ENCODE peak calls at places on chromosomes 5 and 9, in eight cellular contexts. B, J, O, Q, E, W, D and Y are unnamed samples.

GRCh38 chr9:14585730-14586473 is 107.3 kb downstream of the ZDHHC21 start:
- DNase-seq in J (no peak), B (no peak), W (no peak), E (no peak), D (no peak), Q (peak), O (no peak), Y (no peak)

GRCh38 chr5:124655943-124656459 is 90.4 kb downstream of the ZNF608 start:
- DNase-seq in E (no peak), Q (no peak), J (no peak), D (peak), W (no peak), O (no peak), B (peak), Y (peak)

GRCh38 chr5:115816226-115817042 is at the start of gene CDO1:
- DNase-seq in W (peak), D (no peak), J (peak), E (peak), Q (peak), O (peak), B (no peak), Y (no peak)

GRCh38 chr5:75239681-75240080 is 3.0 kb upstream of the ANKRD31 start:
- DNase-seq in E (no peak), Q (no peak), D (no peak), B (no peak), J (no peak), O (no peak), W (no peak), Y (no peak)

GRCh38 chr5:141807732-141808131 is 70.5 kb downstream of the PCDH1 start:
- DNase-seq in Q (no peak), E (no peak), O (no peak), D (no peak), B (no peak), W (no peak), J (no peak), Y (no peak)

GRCh38 chr5:52897238-52897614 is 91.9 kb upstream of the ITGA2 start:
- DNase-seq in B (no peak), O (no peak), Q (no peak), D (no peak), E (no peak), J (no peak), W (no peak), Y (no peak)

GRCh38 chr9:124975131-124975530 is 34.2 kb upstream of the GOLGA1 start:
- DNase-seq in O (no peak), Q (no peak), J (no peak), B (no peak), D (no peak), E (no peak), W (no peak), Y (no peak)

GRCh38 chr9:132901859-132902831 is 23.4 kb downstream of the SPACA9 start:
- DNase-seq in J (peak), Q (peak), E (peak), O (peak), W (peak), B (peak), D (peak), Y (peak)

GRCh38 chr5:168404366-168404765 is 81.9 kb upstream of the RARS1 start:
- DNase-seq in B (no peak), E (no peak), D (no peak), W (no peak), J (no peak), O (no peak), Q (no peak), Y (no peak)

GRCh38 chr5:61002616-61003015 is 57.6 kb downstream of the NDUFAF2 start:
- DNase-seq in B (no peak), D (no peak), Q (no peak), O (no peak), E (no peak), J (no peak), W (no peak), Y (no peak)

GRCh38 chr9:109469646-109470358 is 28.3 kb downstream of the PTPN3 start:
- DNase-seq in D (peak), J (peak), O (peak), B (peak), E (peak), W (peak), Q (peak), Y (peak)

GRCh38 chr5:156396830-156397081 is 69.8 kb downstream of the SGCD start:
- DNase-seq in O (no peak), Q (no peak), J (no peak), D (no peak), B (no peak), E (no peak), W (no peak), Y (no peak)

GRCh38 chr5:139748505-139748826 is 47.1 kb upstream of the PSD2 start:
- DNase-seq in O (no peak), Q (no peak), D (no peak), J (no peak), B (no peak), E (no peak), W (no peak), Y (no peak)

GRCh38 chr5:178360231-178360925 is 127.8 kb upstream of the PHYKPL start:
- DNase-seq in B (no peak), D (no peak), O (no peak), E (no peak), W (no peak), Q (no peak), J (no peak), Y (no peak)

GRCh38 chr9:89536618-89537017 is 38.7 kb upstream of the SEMA4D start:
- DNase-seq in B (no peak), Q (no peak), O (no peak), D (no peak), E (no peak), W (no peak), J (no peak), Y (no peak)

GRCh38 chr5:98519530-98519929 is 253.9 kb upstream of the RGMB start:
- DNase-seq in O (no peak), D (no peak), Q (no peak), W (no peak), E (no peak), B (no peak), J (no peak), Y (no peak)

GRCh38 chr5:86572825-86573224 is 44.9 kb upstream of the COX7C start:
- DNase-seq in O (no peak), E (no peak), Q (no peak), J (no peak), D (no peak), B (no peak), W (no peak), Y (no peak)

GRCh38 chr9:107809859-107810492 is 320.4 kb upstream of the KLF4 start:
- DNase-seq in O (no peak), E (no peak), Q (no peak), D (no peak), B (no peak), W (no peak), J (no peak), Y (no peak)

GRCh38 chr9:33225319-33226152 is 14.4 kb upstream of the SPINK4 start:
- DNase-seq in B (peak), Q (peak), D (peak), E (no peak), O (peak), J (peak), W (no peak), Y (peak)

GRCh38 chr9:138114501-138115245 is 237.1 kb downstream of the CACNA1B start:
- DNase-seq in W (no peak), Q (no peak), J (no peak), B (no peak), O (no peak), D (no peak), E (no peak), Y (no peak)

GRCh38 chr9:35871514-35871913 is 1.3 kb upstream of the OR13J1 start:
- DNase-seq in W (no peak), B (no peak), E (no peak), Q (no peak), O (no peak), D (no peak), J (no peak), Y (no peak)

GRCh38 chr5:36875789-36876388 is 680 bp upstream of the NIPBL start:
- DNase-seq in B (peak), O (peak), Q (peak), E (peak), W (peak), J (peak), D (peak), Y (peak)

GRCh38 chr5:71778678-71779276 is 59.7 kb downstream of the CARTPT start:
- DNase-seq in J (peak), D (peak), E (no peak), O (no peak), W (no peak), Q (no peak), B (no peak), Y (no peak)

GRCh38 chr5:43663916-43664315 is 60.9 kb downstream of the NNT start:
- DNase-seq in B (no peak), E (no peak), O (no peak), J (no peak), W (no peak), D (no peak), Q (no peak), Y (no peak)

GRCh38 chr9:89461302-89461701 is 36.6 kb downstream of the SEMA4D start:
- DNase-seq in W (peak), O (no peak), D (no peak), Q (no peak), B (no peak), J (peak), E (no peak), Y (no peak)

GRCh38 chr5:96377597-96377996 is 55.5 kb downstream of the PCSK1 start:
- DNase-seq in J (no peak), W (no peak), D (no peak), O (no peak), B (no peak), E (no peak), Q (no peak), Y (no peak)

GRCh38 chr5:176774216-176775171 is 35.9 kb upstream of the UNC5A start:
- DNase-seq in B (no peak), E (peak), J (no peak), O (no peak), D (no peak), W (no peak), Q (no peak), Y (no peak)

GRCh38 chr9:79701651-79702050 is 129.9 kb downstream of the TLE4 start:
- DNase-seq in E (no peak), D (no peak), W (peak), B (no peak), O (no peak), Q (no peak), J (no peak), Y (no peak)

GRCh38 chr9:127450170-127450830 is 906 bp downstream of the RPL12 start:
- DNase-seq in J (no peak), B (no peak), D (no peak), E (no peak), O (no peak), Q (no peak), W (no peak), Y (peak)

GRCh38 chr9:136252846-136253245 is 7.2 kb upstream of the QSOX2 start:
- DNase-seq in Q (no peak), E (no peak), B (no peak), O (no peak), W (peak), J (no peak), D (no peak), Y (no peak)